ENCODE peak calls at places on chromosomes 12 and 14, in eight cellular contexts. K, I, W, V, H, D, Z and U are unnamed samples.
A peak's percentile ranks its signal among the peaks of the same experiment; 100 is the strongest.

GRCh38 chr14:33408291-33408690 is 469.6 kb downstream of the NPAS3 start:
- DNase-seq in W (no peak), D (no peak), V (no peak), Z (no peak), I (peak; percentile 19), K (no peak), H (no peak), U (no peak)

GRCh38 chr12:92619730-92620684 is 82.8 kb upstream of the PLEKHG7 start:
- DNase-seq in W (no peak), H (no peak), V (peak; percentile 77), D (no peak), K (no peak), Z (no peak), I (no peak), U (no peak)

GRCh38 chr12:103673891-103674375 is 86.9 kb downstream of the STAB2 start:
- DNase-seq in W (no peak), I (no peak), V (no peak), D (no peak), Z (no peak), K (no peak), H (no peak), U (no peak)

GRCh38 chr14:104116544-104117340 is 21.6 kb upstream of the KIF26A start:
- DNase-seq in Z (no peak), D (no peak), H (no peak), V (no peak), W (no peak), I (no peak), K (peak; percentile 38), U (no peak)

GRCh38 chr12:107436836-107437235 is 248.8 kb upstream of the PWP1 start:
- DNase-seq in Z (no peak), K (no peak), D (no peak), W (no peak), I (no peak), H (no peak), V (no peak), U (no peak)

GRCh38 chr12:104242546-104243206 is 27.1 kb downstream of the TXNRD1 start:
- DNase-seq in I (no peak), W (no peak), V (no peak), D (no peak), K (no peak), Z (no peak), H (no peak), U (no peak)

GRCh38 chr14:65972891-65973290 is 513.3 kb upstream of the CCDC196 start:
- DNase-seq in K (no peak), D (no peak), I (no peak), W (no peak), Z (no peak), V (peak; percentile 67), H (no peak), U (no peak)

GRCh38 chr14:54556535-54556934 is 10.4 kb upstream of the SAMD4A start:
- DNase-seq in W (no peak), Z (no peak), I (no peak), H (no peak), V (no peak), K (no peak), D (no peak), U (no peak)

GRCh38 chr14:58118097-58118496 is 33.9 kb downstream of the ARMH4 start:
- DNase-seq in K (no peak), D (no peak), W (no peak), Z (no peak), I (no peak), V (peak; percentile 10), H (no peak), U (no peak)

GRCh38 chr12:50085615-50085928 is 430 bp downstream of the SMARCD1 start:
- DNase-seq in H (no peak), W (no peak), D (no peak), Z (no peak), I (peak; percentile 55), K (no peak), V (no peak), U (no peak)

GRCh38 chr12:64054156-64054555 is 167.9 kb downstream of the KICS2 start:
- DNase-seq in K (no peak), Z (no peak), I (no peak), W (no peak), D (no peak), H (no peak), V (no peak), U (no peak)

GRCh38 chr12:124654666-124655316 is 87.4 kb upstream of the NCOR2 start:
- DNase-seq in I (no peak), Z (no peak), V (peak; percentile 25), D (peak; percentile 37), K (no peak), H (no peak), W (no peak), U (no peak)

GRCh38 chr12:72141381-72141780 is 130.8 kb upstream of the TRHDE start:
- DNase-seq in Z (no peak), I (peak; percentile 96), D (no peak), V (peak; percentile 32), W (no peak), K (peak; percentile 22), H (no peak), U (no peak)

GRCh38 chr12:120167529-120168095 is 26.9 kb downstream of the GCN1 start:
- DNase-seq in K (no peak), Z (no peak), D (no peak), H (no peak), W (no peak), I (no peak), V (no peak), U (no peak)

GRCh38 chr12:75549989-75550388 is 38.6 kb upstream of the KRR1 start:
- DNase-seq in W (no peak), V (no peak), Z (no peak), H (no peak), K (no peak), D (no peak), I (no peak), U (no peak)

GRCh38 chr12:53867216-53868012 is 71.2 kb upstream of the HOXC13 start:
- DNase-seq in D (no peak), K (no peak), I (no peak), V (peak; percentile 72), Z (no peak), W (no peak), H (peak; percentile 6), U (peak; percentile 46)

GRCh38 chr14:59013672-59014298 is 174.7 kb upstream of the DAAM1 start:
- DNase-seq in H (no peak), D (no peak), K (no peak), Z (no peak), I (no peak), W (no peak), V (peak; percentile 48), U (no peak)

GRCh38 chr12:25894759-25895158 is 63.7 kb upstream of the RASSF8 start:
- DNase-seq in V (no peak), I (no peak), D (no peak), K (no peak), Z (no peak), W (no peak), H (no peak), U (no peak)

GRCh38 chr12:113932411-113933196 is 33.5 kb downstream of the RBM19 start:
- DNase-seq in V (no peak), I (no peak), H (no peak), D (no peak), K (no peak), W (no peak), Z (peak; percentile 8), U (no peak)

GRCh38 chr14:102525213-102526143 is 15.9 kb upstream of the ANKRD9 start:
- DNase-seq in H (peak; percentile 60), K (peak; percentile 39), I (peak; percentile 65), W (no peak), D (peak; percentile 72), Z (no peak), V (peak; percentile 73), U (no peak)

GRCh38 chr14:37665479-37665878 is 70.0 kb downstream of the TTC6 start:
- DNase-seq in Z (no peak), K (no peak), W (no peak), H (no peak), I (no peak), V (no peak), D (no peak), U (no peak)

GRCh38 chr12:40691913-40692616 is at the start of gene CNTN1:
- DNase-seq in I (peak; percentile 85), V (peak; percentile 8), Z (peak; percentile 74), K (peak; percentile 36), H (no peak), D (peak; percentile 71), W (no peak), U (peak; percentile 84)

GRCh38 chr12:72075891-72076557 is 137.4 kb downstream of the TPH2 start:
- DNase-seq in Z (no peak), V (no peak), D (no peak), I (peak; percentile 24), K (no peak), W (no peak), H (no peak), U (no peak)

GRCh38 chr14:22598896-22599244 is 770 bp downstream of the ABHD4 start:
- DNase-seq in K (peak; percentile 16), H (peak; percentile 52), D (no peak), Z (no peak), I (peak; percentile 5), V (peak; percentile 63), W (no peak), U (no peak)

GRCh38 chr12:5204271-5204670 is 160.6 kb downstream of the KCNA5 start:
- DNase-seq in D (no peak), K (no peak), H (no peak), I (no peak), W (no peak), Z (no peak), V (no peak), U (peak; percentile 93)

GRCh38 chr14:45038865-45039264 is 45.1 kb upstream of the PRPF39 start:
- DNase-seq in W (no peak), D (no peak), K (no peak), V (no peak), Z (no peak), I (no peak), H (no peak), U (no peak)

GRCh38 chr12:121801601-121802484 is 2.0 kb upstream of the SETD1B start:
- DNase-seq in Z (no peak), I (peak; percentile 53), K (no peak), H (no peak), V (no peak), W (no peak), D (peak; percentile 77), U (no peak)